ENCODE peak calls at places on chromosomes 5 and 9, in nine cellular contexts. One of them, this sample, is unnamed.

GRCh38 chr5:1187234-1187949 is 14.0 kb upstream of the SLC6A19 start:
- DNase-seq in psoas muscle: peak; percentile 34
- DNase-seq in PC-9: no peak
- DNase-seq in adrenal gland: no peak
- DNase-seq in thoracic aorta: no peak
- DNase-seq in suprapubic skin: no peak
- DNase-seq in lower lobe of right lung: peak; percentile 30
- DNase-seq in fibroblast of lung: no peak
- DNase-seq in stomach: no peak
- DNase-seq in this sample: peak; percentile 7

GRCh38 chr9:123478160-123478559 is 122.2 kb downstream of the CRB2 start:
- DNase-seq in psoas muscle: no peak
- DNase-seq in PC-9: no peak
- DNase-seq in adrenal gland: no peak
- DNase-seq in thoracic aorta: no peak
- DNase-seq in suprapubic skin: peak; percentile 18
- DNase-seq in lower lobe of right lung: no peak
- DNase-seq in fibroblast of lung: no peak
- DNase-seq in stomach: no peak
- DNase-seq in this sample: no peak

GRCh38 chr5:32505718-32506117 is 61.2 kb upstream of the ZFR start:
- DNase-seq in psoas muscle: no peak
- DNase-seq in PC-9: no peak
- DNase-seq in adrenal gland: no peak
- DNase-seq in thoracic aorta: no peak
- DNase-seq in suprapubic skin: no peak
- DNase-seq in lower lobe of right lung: no peak
- DNase-seq in fibroblast of lung: peak; percentile 88
- DNase-seq in stomach: no peak
- DNase-seq in this sample: no peak

GRCh38 chr9:112867275-112867991 is 23.2 kb downstream of the SLC46A2 start:
- DNase-seq in psoas muscle: no peak
- DNase-seq in PC-9: peak; percentile 82
- DNase-seq in adrenal gland: no peak
- DNase-seq in thoracic aorta: peak; percentile 17
- DNase-seq in suprapubic skin: no peak
- DNase-seq in lower lobe of right lung: peak; percentile 54
- DNase-seq in fibroblast of lung: peak; percentile 52
- DNase-seq in stomach: no peak
- DNase-seq in this sample: peak; percentile 79

GRCh38 chr5:145531038-145531734 is 304.0 kb downstream of the PRELID2 start:
- DNase-seq in psoas muscle: no peak
- DNase-seq in PC-9: peak; percentile 93
- DNase-seq in adrenal gland: peak; percentile 61
- DNase-seq in thoracic aorta: no peak
- DNase-seq in suprapubic skin: no peak
- DNase-seq in lower lobe of right lung: no peak
- DNase-seq in fibroblast of lung: peak; percentile 57
- DNase-seq in stomach: peak; percentile 58
- DNase-seq in this sample: peak; percentile 34

GRCh38 chr9:69122086-69122390 is 52.0 kb upstream of the TJP2 start:
- DNase-seq in psoas muscle: peak; percentile 73
- DNase-seq in PC-9: peak; percentile 46
- DNase-seq in adrenal gland: peak; percentile 77
- DNase-seq in thoracic aorta: no peak
- DNase-seq in suprapubic skin: peak; percentile 73
- DNase-seq in lower lobe of right lung: peak; percentile 84
- DNase-seq in fibroblast of lung: peak; percentile 71
- DNase-seq in stomach: peak; percentile 83
- DNase-seq in this sample: peak; percentile 86

GRCh38 chr9:36317766-36318165 is 59.5 kb upstream of the GNE start:
- DNase-seq in psoas muscle: no peak
- DNase-seq in PC-9: peak; percentile 96
- DNase-seq in adrenal gland: no peak
- DNase-seq in thoracic aorta: no peak
- DNase-seq in suprapubic skin: peak; percentile 80
- DNase-seq in lower lobe of right lung: peak; percentile 56
- DNase-seq in fibroblast of lung: no peak
- DNase-seq in stomach: peak; percentile 69
- DNase-seq in this sample: peak; percentile 41

GRCh38 chr5:64977779-64978178 is 209.0 kb downstream of the CWC27 start:
- DNase-seq in psoas muscle: no peak
- DNase-seq in PC-9: no peak
- DNase-seq in adrenal gland: no peak
- DNase-seq in thoracic aorta: no peak
- DNase-seq in suprapubic skin: peak; percentile 65
- DNase-seq in lower lobe of right lung: no peak
- DNase-seq in fibroblast of lung: peak; percentile 71
- DNase-seq in stomach: no peak
- DNase-seq in this sample: no peak

GRCh38 chr5:115594343-115595047 is 7.8 kb downstream of the TICAM2 start:
- DNase-seq in psoas muscle: no peak
- DNase-seq in PC-9: no peak
- DNase-seq in adrenal gland: no peak
- DNase-seq in thoracic aorta: no peak
- DNase-seq in suprapubic skin: no peak
- DNase-seq in lower lobe of right lung: no peak
- DNase-seq in fibroblast of lung: peak; percentile 42
- DNase-seq in stomach: no peak
- DNase-seq in this sample: no peak

GRCh38 chr5:93598141-93598996 is 15.3 kb downstream of the NR2F1 start:
- DNase-seq in psoas muscle: no peak
- DNase-seq in PC-9: no peak
- DNase-seq in adrenal gland: no peak
- DNase-seq in thoracic aorta: no peak
- DNase-seq in suprapubic skin: no peak
- DNase-seq in lower lobe of right lung: no peak
- DNase-seq in fibroblast of lung: peak; percentile 71
- DNase-seq in stomach: no peak
- DNase-seq in this sample: no peak

GRCh38 chr9:85408494-85408893 is 333.3 kb downstream of the AGTPBP1 start:
- DNase-seq in psoas muscle: no peak
- DNase-seq in PC-9: no peak
- DNase-seq in adrenal gland: no peak
- DNase-seq in thoracic aorta: no peak
- DNase-seq in suprapubic skin: no peak
- DNase-seq in lower lobe of right lung: no peak
- DNase-seq in fibroblast of lung: no peak
- DNase-seq in stomach: no peak
- DNase-seq in this sample: no peak

GRCh38 chr9:10651012-10651411 is 38.2 kb upstream of the PTPRD start:
- DNase-seq in psoas muscle: no peak
- DNase-seq in PC-9: no peak
- DNase-seq in adrenal gland: no peak
- DNase-seq in thoracic aorta: no peak
- DNase-seq in suprapubic skin: no peak
- DNase-seq in lower lobe of right lung: no peak
- DNase-seq in fibroblast of lung: no peak
- DNase-seq in stomach: no peak
- DNase-seq in this sample: no peak

GRCh38 chr9:133032171-133032570 is 1.4 kb downstream of the GTF3C5 start:
- DNase-seq in psoas muscle: no peak
- DNase-seq in PC-9: no peak
- DNase-seq in adrenal gland: no peak
- DNase-seq in thoracic aorta: no peak
- DNase-seq in suprapubic skin: peak; percentile 40
- DNase-seq in lower lobe of right lung: peak; percentile 18
- DNase-seq in fibroblast of lung: no peak
- DNase-seq in stomach: no peak
- DNase-seq in this sample: no peak

GRCh38 chr9:94921072-94921471 is 194.6 kb downstream of the AOPEP start:
- DNase-seq in psoas muscle: no peak
- DNase-seq in PC-9: peak; percentile 80
- DNase-seq in adrenal gland: peak; percentile 31
- DNase-seq in thoracic aorta: no peak
- DNase-seq in suprapubic skin: no peak
- DNase-seq in lower lobe of right lung: no peak
- DNase-seq in fibroblast of lung: peak; percentile 46
- DNase-seq in stomach: no peak
- DNase-seq in this sample: peak; percentile 59

GRCh38 chr5:67094476-67095300 is 101.9 kb downstream of the CD180 start:
- DNase-seq in psoas muscle: no peak
- DNase-seq in PC-9: no peak
- DNase-seq in adrenal gland: no peak
- DNase-seq in thoracic aorta: no peak
- DNase-seq in suprapubic skin: no peak
- DNase-seq in lower lobe of right lung: no peak
- DNase-seq in fibroblast of lung: peak; percentile 86
- DNase-seq in stomach: no peak
- DNase-seq in this sample: no peak

GRCh38 chr9:31582071-31582470 is 802.4 kb upstream of the ACO1 start:
- DNase-seq in psoas muscle: no peak
- DNase-seq in PC-9: no peak
- DNase-seq in adrenal gland: no peak
- DNase-seq in thoracic aorta: no peak
- DNase-seq in suprapubic skin: no peak
- DNase-seq in lower lobe of right lung: no peak
- DNase-seq in fibroblast of lung: peak; percentile 8
- DNase-seq in stomach: no peak
- DNase-seq in this sample: no peak

GRCh38 chr9:122087406-122088200 is 5.5 kb downstream of the TTLL11 start:
- DNase-seq in psoas muscle: no peak
- DNase-seq in PC-9: peak; percentile 17
- DNase-seq in adrenal gland: peak; percentile 43
- DNase-seq in thoracic aorta: peak; percentile 59
- DNase-seq in suprapubic skin: no peak
- DNase-seq in lower lobe of right lung: no peak
- DNase-seq in fibroblast of lung: peak; percentile 76
- DNase-seq in stomach: no peak
- DNase-seq in this sample: no peak

GRCh38 chr5:95821110-95822021 is 1.2 kb downstream of the GLRX start:
- DNase-seq in psoas muscle: no peak
- DNase-seq in PC-9: no peak
- DNase-seq in adrenal gland: no peak
- DNase-seq in thoracic aorta: no peak
- DNase-seq in suprapubic skin: no peak
- DNase-seq in lower lobe of right lung: no peak
- DNase-seq in fibroblast of lung: no peak
- DNase-seq in stomach: no peak
- DNase-seq in this sample: no peak

DNA sequence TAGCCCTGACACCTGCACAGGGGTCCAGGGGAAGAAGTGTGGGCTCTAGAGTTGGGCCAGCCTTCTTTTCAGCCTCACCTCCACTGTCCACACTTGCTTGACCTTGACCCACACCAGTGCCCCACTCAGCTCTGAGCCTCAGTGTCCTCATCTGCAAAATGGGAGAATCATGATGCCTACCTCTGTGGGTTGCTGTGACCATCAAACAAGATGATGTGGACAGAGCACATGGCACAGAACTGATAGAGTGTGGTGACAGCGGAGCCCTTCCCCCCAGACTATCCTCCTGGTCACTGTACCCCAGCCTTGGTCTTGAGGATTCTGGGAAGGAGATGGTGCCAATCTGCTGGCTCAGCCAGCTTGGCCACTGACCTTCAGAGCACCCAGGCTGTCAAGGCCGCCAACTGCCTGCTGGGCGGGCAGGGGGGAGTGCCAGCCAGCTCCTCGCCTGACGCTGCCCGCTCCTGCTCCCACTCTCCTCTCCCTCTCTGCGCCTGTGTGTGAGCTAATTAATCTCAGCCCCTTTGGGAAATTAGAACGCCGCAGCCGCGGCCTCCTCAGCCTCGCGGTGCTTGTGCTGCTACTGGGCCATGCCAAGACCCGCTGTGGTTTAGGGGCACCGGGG is 16.7 kb downstream of the CXXC5 start:
- DNase-seq in psoas muscle: peak; percentile 83
- DNase-seq in PC-9: no peak
- DNase-seq in adrenal gland: peak; percentile 90
- DNase-seq in thoracic aorta: no peak
- DNase-seq in suprapubic skin: no peak
- DNase-seq in lower lobe of right lung: no peak
- DNase-seq in fibroblast of lung: no peak
- DNase-seq in stomach: no peak
- DNase-seq in this sample: no peak
- H3K4me1 ChIP-seq in psoas muscle: peaks cover 97% of the 10 kb centered on the region
- H3K4me1 ChIP-seq in PC-9: peaks cover 47% of the 10 kb centered on the region
- H3K4me1 ChIP-seq in adrenal gland: peaks cover 86% of the 10 kb centered on the region
- H3K4me1 ChIP-seq in thoracic aorta: peaks cover 62% of the 10 kb centered on the region
- H3K4me1 ChIP-seq in suprapubic skin: peaks cover 90% of the 10 kb centered on the region
- H3K4me1 ChIP-seq in lower lobe of right lung: peaks cover 96% of the 10 kb centered on the region
- H3K4me1 ChIP-seq in fibroblast of lung: peaks cover 27% of the 10 kb centered on the region
- H3K4me1 ChIP-seq in stomach: peaks cover 87% of the 10 kb centered on the region
- H3K4me1 ChIP-seq in this sample: peaks cover 43% of the 10 kb centered on the region

DNA sequence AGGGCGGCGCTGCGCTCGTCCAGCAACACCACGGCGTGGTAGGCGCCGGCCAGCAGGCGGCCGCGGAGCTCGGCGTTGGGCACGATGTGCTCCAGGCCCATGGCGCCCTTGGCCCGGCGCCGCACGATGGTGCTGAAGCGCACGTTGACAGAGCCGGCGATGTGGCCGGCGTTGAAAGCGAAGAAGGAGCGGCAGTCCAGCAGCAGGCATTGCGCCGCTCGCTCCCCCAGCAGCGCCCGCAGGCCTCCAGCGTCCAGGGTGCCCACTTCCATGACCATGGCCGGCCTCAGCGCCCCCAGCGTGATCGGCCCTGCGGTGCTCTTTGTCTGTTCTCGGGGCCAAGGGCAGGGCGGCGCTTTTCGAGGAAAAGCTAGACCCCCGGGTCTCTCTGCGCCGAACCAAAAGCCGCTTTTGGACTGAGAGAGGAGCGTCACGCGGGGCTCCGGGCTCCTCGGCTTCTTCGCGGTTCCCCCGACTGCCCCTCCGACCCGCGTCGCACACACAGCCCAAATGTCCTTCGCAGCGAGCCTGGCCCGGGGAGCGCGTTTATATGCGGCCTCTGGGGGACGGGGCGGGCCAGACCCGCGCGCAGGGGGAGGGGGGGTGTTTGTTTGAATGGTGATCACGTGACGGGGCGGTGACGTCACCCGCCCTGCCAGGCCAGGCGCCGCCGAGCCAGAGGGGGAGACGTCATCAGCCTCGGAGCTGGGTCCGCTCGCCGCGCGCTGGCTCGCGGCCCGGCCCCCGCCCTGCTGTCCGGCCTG is at the start of gene DUSP1:
- DNase-seq in psoas muscle: peak; percentile 100
- DNase-seq in PC-9: peak; percentile 84
- DNase-seq in adrenal gland: peak; percentile 100
- DNase-seq in thoracic aorta: peak; percentile 100
- DNase-seq in suprapubic skin: peak; percentile 99
- DNase-seq in lower lobe of right lung: peak; percentile 100
- DNase-seq in fibroblast of lung: peak; percentile 98
- DNase-seq in stomach: peak; percentile 100
- DNase-seq in this sample: peak; percentile 99
- TF ChIP-seq CTCF in psoas muscle: peak; percentile 57
- TF ChIP-seq CTCF in PC-9: peak; percentile 50
- TF ChIP-seq CTCF in adrenal gland: no peak
- TF ChIP-seq CTCF in thoracic aorta: peak; percentile 20
- TF ChIP-seq CTCF in suprapubic skin: peak; percentile 52
- TF ChIP-seq CTCF in lower lobe of right lung: peak; percentile 38
- TF ChIP-seq CTCF in fibroblast of lung: no peak
- TF ChIP-seq CTCF in stomach: peak; percentile 24
- TF ChIP-seq CTCF in this sample: peak; percentile 57

GRCh38 chr5:172659909-172660628 is 19.0 kb downstream of the NEURL1B start:
- DNase-seq in psoas muscle: peak; percentile 88
- DNase-seq in PC-9: no peak
- DNase-seq in adrenal gland: peak; percentile 79
- DNase-seq in thoracic aorta: peak; percentile 82
- DNase-seq in suprapubic skin: no peak
- DNase-seq in lower lobe of right lung: peak; percentile 85
- DNase-seq in fibroblast of lung: peak; percentile 74
- DNase-seq in stomach: peak; percentile 76
- DNase-seq in this sample: peak; percentile 72
- H3K4me3 ChIP-seq in psoas muscle: no peak overlapping the region
- H3K4me3 ChIP-seq in PC-9: no peak overlapping the region
- H3K4me3 ChIP-seq in adrenal gland: no peak overlapping the region
- H3K4me3 ChIP-seq in thoracic aorta: no peak overlapping the region
- H3K4me3 ChIP-seq in suprapubic skin: no peak overlapping the region
- H3K4me3 ChIP-seq in lower lobe of right lung: no peak overlapping the region
- H3K4me3 ChIP-seq in fibroblast of lung: no peak overlapping the region
- H3K4me3 ChIP-seq in stomach: no peak overlapping the region
- H3K4me3 ChIP-seq in this sample: no peak overlapping the region

GRCh38 chr5:68265822-68266395 is 50.4 kb downstream of the PIK3R1 start:
- DNase-seq in psoas muscle: no peak
- DNase-seq in PC-9: no peak
- DNase-seq in adrenal gland: no peak
- DNase-seq in thoracic aorta: no peak
- DNase-seq in suprapubic skin: no peak
- DNase-seq in lower lobe of right lung: no peak
- DNase-seq in fibroblast of lung: peak; percentile 43
- DNase-seq in stomach: no peak
- DNase-seq in this sample: no peak
- H3K4me1 ChIP-seq in psoas muscle: peaks cover 87% of the 10 kb centered on the region
- H3K4me1 ChIP-seq in PC-9: no peaks in the 10 kb centered on the region
- H3K4me1 ChIP-seq in adrenal gland: peaks cover 88% of the 10 kb centered on the region
- H3K4me1 ChIP-seq in thoracic aorta: peaks cover 80% of the 10 kb centered on the region
- H3K4me1 ChIP-seq in suprapubic skin: peaks cover 90% of the 10 kb centered on the region
- H3K4me1 ChIP-seq in lower lobe of right lung: peaks cover 96% of the 10 kb centered on the region
- H3K4me1 ChIP-seq in fibroblast of lung: peaks cover 42% of the 10 kb centered on the region
- H3K4me1 ChIP-seq in stomach: peaks cover 57% of the 10 kb centered on the region
- H3K4me1 ChIP-seq in this sample: peaks cover 59% of the 10 kb centered on the region

This sample was measured in left lung.